ENCODE peak calls at places on chromosome X, in seven cellular contexts. One of them, this sample, is unnamed.

GRCh38 chrX:46770817-46771163 is 11.9 kb upstream of the SLC9A7 start:
- DNase-seq in GM23248: peak
- DNase-seq in mesendoderm: peak
- DNase-seq in keratinocyte: no peak
- DNase-seq in DND-41: no peak
- DNase-seq in OCI-LY7: no peak
- DNase-seq in neural progenitor cell: no peak
- DNase-seq in this sample: no peak

GRCh38 chrX:106201502-106202178 is 33.5 kb downstream of the PWWP3B start:
- DNase-seq in GM23248: no peak
- DNase-seq in mesendoderm: peak
- DNase-seq in keratinocyte: no peak
- DNase-seq in DND-41: no peak
- DNase-seq in OCI-LY7: no peak
- DNase-seq in neural progenitor cell: peak
- DNase-seq in this sample: no peak

GRCh38 chrX:8738588-8739189 is 6.8 kb upstream of the ANOS1 start:
- DNase-seq in GM23248: peak
- DNase-seq in mesendoderm: peak
- DNase-seq in keratinocyte: no peak
- DNase-seq in DND-41: peak
- DNase-seq in OCI-LY7: peak
- DNase-seq in neural progenitor cell: peak
- DNase-seq in this sample: no peak

GRCh38 chrX:149255860-149256259 is 249.2 kb downstream of the IDS start:
- DNase-seq in GM23248: no peak
- DNase-seq in mesendoderm: no peak
- DNase-seq in keratinocyte: no peak
- DNase-seq in DND-41: no peak
- DNase-seq in OCI-LY7: no peak
- DNase-seq in neural progenitor cell: no peak
- DNase-seq in this sample: no peak

GRCh38 chrX:69387559-69388487 is 116.3 kb upstream of the NALF2 start:
- DNase-seq in GM23248: peak
- DNase-seq in mesendoderm: peak
- DNase-seq in keratinocyte: no peak
- DNase-seq in DND-41: peak
- DNase-seq in OCI-LY7: no peak
- DNase-seq in neural progenitor cell: peak
- DNase-seq in this sample: peak

GRCh38 chrX:12894074-12894691 is 12.2 kb upstream of the TLR8 start:
- DNase-seq in GM23248: peak
- DNase-seq in mesendoderm: peak
- DNase-seq in keratinocyte: no peak
- DNase-seq in DND-41: peak
- DNase-seq in OCI-LY7: peak
- DNase-seq in neural progenitor cell: peak
- DNase-seq in this sample: no peak

GRCh38 chrX:24479924-24480722 is 15.0 kb downstream of the PDK3 start:
- DNase-seq in GM23248: no peak
- DNase-seq in mesendoderm: no peak
- DNase-seq in keratinocyte: no peak
- DNase-seq in DND-41: peak
- DNase-seq in OCI-LY7: peak
- DNase-seq in neural progenitor cell: no peak
- DNase-seq in this sample: peak

GRCh38 chrX:14017399-14017798 is 12.3 kb downstream of the GEMIN8 start:
- DNase-seq in GM23248: no peak
- DNase-seq in mesendoderm: no peak
- DNase-seq in keratinocyte: no peak
- DNase-seq in DND-41: no peak
- DNase-seq in OCI-LY7: no peak
- DNase-seq in neural progenitor cell: no peak
- DNase-seq in this sample: no peak

GRCh38 chrX:13778916-13779315 is 38.0 kb downstream of the GPM6B start:
- DNase-seq in GM23248: peak
- DNase-seq in mesendoderm: peak
- DNase-seq in keratinocyte: no peak
- DNase-seq in DND-41: no peak
- DNase-seq in OCI-LY7: no peak
- DNase-seq in neural progenitor cell: peak
- DNase-seq in this sample: no peak

GRCh38 chrX:153772608-153773217 is 8.1 kb upstream of the SRPK3 start:
- DNase-seq in GM23248: no peak
- DNase-seq in mesendoderm: no peak
- DNase-seq in keratinocyte: no peak
- DNase-seq in DND-41: no peak
- DNase-seq in OCI-LY7: no peak
- DNase-seq in neural progenitor cell: no peak
- DNase-seq in this sample: no peak

GRCh38 chrX:11420851-11421250 is 127.6 kb downstream of the AMELX start:
- DNase-seq in GM23248: no peak
- DNase-seq in mesendoderm: no peak
- DNase-seq in keratinocyte: no peak
- DNase-seq in DND-41: no peak
- DNase-seq in OCI-LY7: no peak
- DNase-seq in neural progenitor cell: no peak
- DNase-seq in this sample: no peak

GRCh38 chrX:11414091-11414490 is 120.9 kb downstream of the AMELX start:
- DNase-seq in GM23248: no peak
- DNase-seq in mesendoderm: no peak
- DNase-seq in keratinocyte: no peak
- DNase-seq in DND-41: no peak
- DNase-seq in OCI-LY7: no peak
- DNase-seq in neural progenitor cell: no peak
- DNase-seq in this sample: no peak

GRCh38 chrX:11412715-11413623 is 119.8 kb downstream of the AMELX start:
- DNase-seq in GM23248: no peak
- DNase-seq in mesendoderm: no peak
- DNase-seq in keratinocyte: no peak
- DNase-seq in DND-41: no peak
- DNase-seq in OCI-LY7: no peak
- DNase-seq in neural progenitor cell: no peak
- DNase-seq in this sample: no peak

GRCh38 chrX:11419102-11419501 is 125.9 kb downstream of the AMELX start:
- DNase-seq in GM23248: no peak
- DNase-seq in mesendoderm: no peak
- DNase-seq in keratinocyte: no peak
- DNase-seq in DND-41: no peak
- DNase-seq in OCI-LY7: no peak
- DNase-seq in neural progenitor cell: no peak
- DNase-seq in this sample: no peak

GRCh38 chrX:11416600-11416999 is 123.4 kb downstream of the AMELX start:
- DNase-seq in GM23248: no peak
- DNase-seq in mesendoderm: no peak
- DNase-seq in keratinocyte: no peak
- DNase-seq in DND-41: no peak
- DNase-seq in OCI-LY7: no peak
- DNase-seq in neural progenitor cell: no peak
- DNase-seq in this sample: no peak
- H3K4me2 ChIP-seq in GM23248: no peak
- H3K4me2 ChIP-seq in mesendoderm: no peak
- H3K4me2 ChIP-seq in keratinocyte: peak
- H3K4me2 ChIP-seq in DND-41: no peak
- H3K4me2 ChIP-seq in OCI-LY7: no peak
- H3K4me2 ChIP-seq in neural progenitor cell: no peak
- H3K4me2 ChIP-seq in this sample: no peak

GRCh38 chrX:48694776-48695523 is 1.6 kb upstream of the SUV39H1 start:
- DNase-seq in GM23248: no peak
- DNase-seq in mesendoderm: no peak
- DNase-seq in keratinocyte: no peak
- DNase-seq in DND-41: no peak
- DNase-seq in OCI-LY7: no peak
- DNase-seq in neural progenitor cell: peak
- DNase-seq in this sample: no peak
- H3K4me3 ChIP-seq in GM23248: no peak
- H3K4me3 ChIP-seq in mesendoderm: no peak
- H3K4me3 ChIP-seq in keratinocyte: no peak
- H3K4me3 ChIP-seq in DND-41: no peak
- H3K4me3 ChIP-seq in OCI-LY7: no peak
- H3K4me3 ChIP-seq in neural progenitor cell: no peak
- H3K4me3 ChIP-seq in this sample: no peak

GRCh38 chrX:119775517-119776238 is 15.8 kb downstream of the RPL39 start:
- DNase-seq in GM23248: no peak
- DNase-seq in mesendoderm: no peak
- DNase-seq in keratinocyte: no peak
- DNase-seq in DND-41: no peak
- DNase-seq in OCI-LY7: peak
- DNase-seq in neural progenitor cell: no peak
- DNase-seq in this sample: no peak
- H3K4me2 ChIP-seq in GM23248: no peak
- H3K4me2 ChIP-seq in mesendoderm: no peak
- H3K4me2 ChIP-seq in keratinocyte: no peak
- H3K4me2 ChIP-seq in DND-41: no peak
- H3K4me2 ChIP-seq in OCI-LY7: peak
- H3K4me2 ChIP-seq in neural progenitor cell: no peak
- H3K4me2 ChIP-seq in this sample: no peak

GRCh38 chrX:49197543-49198087 is 2.4 kb downstream of the SYP start:
- DNase-seq in GM23248: no peak
- DNase-seq in mesendoderm: no peak
- DNase-seq in keratinocyte: no peak
- DNase-seq in DND-41: no peak
- DNase-seq in OCI-LY7: no peak
- DNase-seq in neural progenitor cell: no peak
- DNase-seq in this sample: no peak

GRCh38 chrX:49198540-49199314 is 1.3 kb downstream of the SYP start:
- DNase-seq in GM23248: no peak
- DNase-seq in mesendoderm: no peak
- DNase-seq in keratinocyte: no peak
- DNase-seq in DND-41: no peak
- DNase-seq in OCI-LY7: no peak
- DNase-seq in neural progenitor cell: no peak
- DNase-seq in this sample: no peak

GRCh38 chrX:49202022-49202421 is 2.0 kb upstream of the SYP start:
- DNase-seq in GM23248: no peak
- DNase-seq in mesendoderm: no peak
- DNase-seq in keratinocyte: no peak
- DNase-seq in DND-41: no peak
- DNase-seq in OCI-LY7: no peak
- DNase-seq in neural progenitor cell: no peak
- DNase-seq in this sample: no peak

GRCh38 chrX:49199906-49200771 is at the start of gene SYP:
- DNase-seq in GM23248: peak
- DNase-seq in mesendoderm: peak
- DNase-seq in keratinocyte: no peak
- DNase-seq in DND-41: peak
- DNase-seq in OCI-LY7: peak
- DNase-seq in neural progenitor cell: peak
- DNase-seq in this sample: peak

DNA sequence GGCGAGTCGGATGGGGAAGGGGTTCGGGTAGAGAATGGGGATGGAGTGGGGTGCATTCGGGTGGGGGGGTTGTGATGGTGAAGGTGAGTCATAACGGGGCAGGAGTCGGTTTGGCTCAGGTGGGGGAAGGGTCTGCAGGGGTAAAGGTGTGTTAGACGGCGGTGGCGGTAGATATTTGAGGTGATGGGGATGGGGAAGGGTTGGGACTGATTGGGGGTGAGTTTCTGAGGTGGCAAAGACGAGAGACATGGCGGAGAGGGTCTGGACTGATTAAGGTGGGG is 738 bp downstream of the SYP start:
- DNase-seq in GM23248: no peak
- DNase-seq in mesendoderm: no peak
- DNase-seq in keratinocyte: no peak
- DNase-seq in DND-41: no peak
- DNase-seq in OCI-LY7: no peak
- DNase-seq in neural progenitor cell: no peak
- DNase-seq in this sample: no peak
- H3K4me3 ChIP-seq in GM23248: no peak
- H3K4me3 ChIP-seq in mesendoderm: no peak
- H3K4me3 ChIP-seq in keratinocyte: no peak
- H3K4me3 ChIP-seq in DND-41: peak
- H3K4me3 ChIP-seq in OCI-LY7: peak
- H3K4me3 ChIP-seq in neural progenitor cell: no peak
- H3K4me3 ChIP-seq in this sample: no peak